ENCODE peak calls at places on chromosomes 5 and 9, in seven cellular contexts. One of them, this sample, is unnamed.

GRCh38 chr9:98173181-98173580 is 19.3 kb downstream of the CORO2A start:
- DNase-seq in cardiac muscle cell: no peak
- DNase-seq in T-helper 2 cell: no peak
- DNase-seq in CD4-positive, CD25-positive, alpha-beta regulatory T cell: no peak
- DNase-seq in AG04450: no peak
- DNase-seq in CD4-positive, alpha-beta memory T cell: no peak
- DNase-seq in HT-29: no peak
- DNase-seq in this sample: no peak

GRCh38 chr5:85293139-85293785 is 908.6 kb upstream of the EDIL3 start:
- DNase-seq in cardiac muscle cell: peak
- DNase-seq in T-helper 2 cell: no peak
- DNase-seq in CD4-positive, CD25-positive, alpha-beta regulatory T cell: no peak
- DNase-seq in AG04450: no peak
- DNase-seq in CD4-positive, alpha-beta memory T cell: no peak
- DNase-seq in HT-29: no peak
- DNase-seq in this sample: peak

GRCh38 chr9:124006448-124007156 is 5.0 kb upstream of the LHX2 start:
- DNase-seq in cardiac muscle cell: no peak
- DNase-seq in T-helper 2 cell: no peak
- DNase-seq in CD4-positive, CD25-positive, alpha-beta regulatory T cell: no peak
- DNase-seq in AG04450: no peak
- DNase-seq in CD4-positive, alpha-beta memory T cell: no peak
- DNase-seq in HT-29: no peak
- DNase-seq in this sample: no peak

GRCh38 chr9:121541256-121541655 is 41.6 kb upstream of the GGTA1 start:
- DNase-seq in cardiac muscle cell: no peak
- DNase-seq in T-helper 2 cell: no peak
- DNase-seq in CD4-positive, CD25-positive, alpha-beta regulatory T cell: no peak
- DNase-seq in AG04450: no peak
- DNase-seq in CD4-positive, alpha-beta memory T cell: no peak
- DNase-seq in HT-29: no peak
- DNase-seq in this sample: no peak

GRCh38 chr5:126471875-126472537 is 48.8 kb downstream of the GRAMD2B start:
- DNase-seq in cardiac muscle cell: no peak
- DNase-seq in T-helper 2 cell: no peak
- DNase-seq in CD4-positive, CD25-positive, alpha-beta regulatory T cell: no peak
- DNase-seq in AG04450: peak
- DNase-seq in CD4-positive, alpha-beta memory T cell: no peak
- DNase-seq in HT-29: no peak
- DNase-seq in this sample: no peak

GRCh38 chr5:103561670-103562069 is 919 bp downstream of the NUDT12 start:
- DNase-seq in cardiac muscle cell: no peak
- DNase-seq in T-helper 2 cell: no peak
- DNase-seq in CD4-positive, CD25-positive, alpha-beta regulatory T cell: no peak
- DNase-seq in AG04450: no peak
- DNase-seq in CD4-positive, alpha-beta memory T cell: no peak
- DNase-seq in HT-29: peak
- DNase-seq in this sample: peak

GRCh38 chr5:172410160-172410559 is 44.2 kb downstream of the SH3PXD2B start:
- DNase-seq in cardiac muscle cell: no peak
- DNase-seq in T-helper 2 cell: no peak
- DNase-seq in CD4-positive, CD25-positive, alpha-beta regulatory T cell: no peak
- DNase-seq in AG04450: no peak
- DNase-seq in CD4-positive, alpha-beta memory T cell: no peak
- DNase-seq in HT-29: no peak
- DNase-seq in this sample: no peak

GRCh38 chr5:40685191-40685590 is 5.5 kb downstream of the PTGER4 start:
- DNase-seq in cardiac muscle cell: no peak
- DNase-seq in T-helper 2 cell: peak
- DNase-seq in CD4-positive, CD25-positive, alpha-beta regulatory T cell: no peak
- DNase-seq in AG04450: no peak
- DNase-seq in CD4-positive, alpha-beta memory T cell: no peak
- DNase-seq in HT-29: no peak
- DNase-seq in this sample: no peak

GRCh38 chr5:2764581-2764980 is 13.1 kb upstream of the IRX2 start:
- DNase-seq in cardiac muscle cell: no peak
- DNase-seq in T-helper 2 cell: no peak
- DNase-seq in CD4-positive, CD25-positive, alpha-beta regulatory T cell: no peak
- DNase-seq in AG04450: no peak
- DNase-seq in CD4-positive, alpha-beta memory T cell: no peak
- DNase-seq in HT-29: no peak
- DNase-seq in this sample: no peak

GRCh38 chr9:136657975-136658848 is 4.5 kb upstream of the EGFL7 start:
- DNase-seq in cardiac muscle cell: no peak
- DNase-seq in T-helper 2 cell: no peak
- DNase-seq in CD4-positive, CD25-positive, alpha-beta regulatory T cell: no peak
- DNase-seq in AG04450: no peak
- DNase-seq in CD4-positive, alpha-beta memory T cell: no peak
- DNase-seq in HT-29: no peak
- DNase-seq in this sample: no peak

GRCh38 chr9:78577507-78577906 is 280.6 kb downstream of the PSAT1 start:
- DNase-seq in cardiac muscle cell: no peak
- DNase-seq in T-helper 2 cell: no peak
- DNase-seq in CD4-positive, CD25-positive, alpha-beta regulatory T cell: no peak
- DNase-seq in AG04450: no peak
- DNase-seq in CD4-positive, alpha-beta memory T cell: no peak
- DNase-seq in HT-29: no peak
- DNase-seq in this sample: no peak

GRCh38 chr5:124576848-124577409 is 169.5 kb downstream of the ZNF608 start:
- DNase-seq in cardiac muscle cell: no peak
- DNase-seq in T-helper 2 cell: peak
- DNase-seq in CD4-positive, CD25-positive, alpha-beta regulatory T cell: no peak
- DNase-seq in AG04450: no peak
- DNase-seq in CD4-positive, alpha-beta memory T cell: no peak
- DNase-seq in HT-29: no peak
- DNase-seq in this sample: no peak

GRCh38 chr5:138569759-138570158 is 5.4 kb downstream of the HSPA9 start:
- DNase-seq in cardiac muscle cell: no peak
- DNase-seq in T-helper 2 cell: no peak
- DNase-seq in CD4-positive, CD25-positive, alpha-beta regulatory T cell: no peak
- DNase-seq in AG04450: no peak
- DNase-seq in CD4-positive, alpha-beta memory T cell: no peak
- DNase-seq in HT-29: no peak
- DNase-seq in this sample: no peak

GRCh38 chr9:113580041-113580953 is 116.8 kb downstream of the RGS3 start:
- DNase-seq in cardiac muscle cell: no peak
- DNase-seq in T-helper 2 cell: peak
- DNase-seq in CD4-positive, CD25-positive, alpha-beta regulatory T cell: peak
- DNase-seq in AG04450: no peak
- DNase-seq in CD4-positive, alpha-beta memory T cell: peak
- DNase-seq in HT-29: peak
- DNase-seq in this sample: peak

GRCh38 chr5:76406014-76406413 is 2.9 kb downstream of the IQGAP2 start:
- DNase-seq in cardiac muscle cell: no peak
- DNase-seq in T-helper 2 cell: no peak
- DNase-seq in CD4-positive, CD25-positive, alpha-beta regulatory T cell: no peak
- DNase-seq in AG04450: no peak
- DNase-seq in CD4-positive, alpha-beta memory T cell: no peak
- DNase-seq in HT-29: no peak
- DNase-seq in this sample: no peak

GRCh38 chr9:121852646-121853616 is 201.5 kb downstream of the DAB2IP start:
- DNase-seq in cardiac muscle cell: no peak
- DNase-seq in T-helper 2 cell: no peak
- DNase-seq in CD4-positive, CD25-positive, alpha-beta regulatory T cell: no peak
- DNase-seq in AG04450: no peak
- DNase-seq in CD4-positive, alpha-beta memory T cell: no peak
- DNase-seq in HT-29: no peak
- DNase-seq in this sample: no peak

GRCh38 chr9:32345243-32345642 is 39.2 kb upstream of the ACO1 start:
- DNase-seq in cardiac muscle cell: no peak
- DNase-seq in T-helper 2 cell: no peak
- DNase-seq in CD4-positive, CD25-positive, alpha-beta regulatory T cell: no peak
- DNase-seq in AG04450: no peak
- DNase-seq in CD4-positive, alpha-beta memory T cell: no peak
- DNase-seq in HT-29: no peak
- DNase-seq in this sample: no peak

GRCh38 chr5:51488803-51489642 is 105.8 kb downstream of the ISL1 start:
- DNase-seq in cardiac muscle cell: no peak
- DNase-seq in T-helper 2 cell: no peak
- DNase-seq in CD4-positive, CD25-positive, alpha-beta regulatory T cell: no peak
- DNase-seq in AG04450: no peak
- DNase-seq in CD4-positive, alpha-beta memory T cell: no peak
- DNase-seq in HT-29: no peak
- DNase-seq in this sample: no peak

GRCh38 chr5:114237766-114238165 is 124.1 kb upstream of the KCNN2 start:
- DNase-seq in cardiac muscle cell: no peak
- DNase-seq in T-helper 2 cell: peak
- DNase-seq in CD4-positive, CD25-positive, alpha-beta regulatory T cell: no peak
- DNase-seq in AG04450: peak
- DNase-seq in CD4-positive, alpha-beta memory T cell: no peak
- DNase-seq in HT-29: peak
- DNase-seq in this sample: peak

GRCh38 chr9:84819446-84819845 is 149.9 kb downstream of the NTRK2 start:
- DNase-seq in cardiac muscle cell: peak
- DNase-seq in T-helper 2 cell: no peak
- DNase-seq in CD4-positive, CD25-positive, alpha-beta regulatory T cell: no peak
- DNase-seq in AG04450: no peak
- DNase-seq in CD4-positive, alpha-beta memory T cell: no peak
- DNase-seq in HT-29: no peak
- DNase-seq in this sample: peak

GRCh38 chr5:140827704-140828401 is at the start of gene PCDHA6:
- DNase-seq in cardiac muscle cell: peak
- DNase-seq in T-helper 2 cell: no peak
- DNase-seq in CD4-positive, CD25-positive, alpha-beta regulatory T cell: no peak
- DNase-seq in AG04450: no peak
- DNase-seq in CD4-positive, alpha-beta memory T cell: no peak
- DNase-seq in HT-29: no peak
- DNase-seq in this sample: no peak

GRCh38 chr5:142316051-142316450 is 8.8 kb downstream of the SPRY4 start:
- DNase-seq in cardiac muscle cell: peak
- DNase-seq in T-helper 2 cell: peak
- DNase-seq in CD4-positive, CD25-positive, alpha-beta regulatory T cell: no peak
- DNase-seq in AG04450: no peak
- DNase-seq in CD4-positive, alpha-beta memory T cell: peak
- DNase-seq in HT-29: no peak
- DNase-seq in this sample: no peak

GRCh38 chr5:683619-684481 is 9.3 kb downstream of the TPPP start:
- DNase-seq in cardiac muscle cell: no peak
- DNase-seq in T-helper 2 cell: no peak
- DNase-seq in CD4-positive, CD25-positive, alpha-beta regulatory T cell: no peak
- DNase-seq in AG04450: no peak
- DNase-seq in CD4-positive, alpha-beta memory T cell: no peak
- DNase-seq in HT-29: no peak
- DNase-seq in this sample: no peak

GRCh38 chr9:72315089-72315509 is 49.9 kb downstream of the ZFAND5 start:
- DNase-seq in cardiac muscle cell: peak
- DNase-seq in T-helper 2 cell: no peak
- DNase-seq in CD4-positive, CD25-positive, alpha-beta regulatory T cell: no peak
- DNase-seq in AG04450: no peak
- DNase-seq in CD4-positive, alpha-beta memory T cell: no peak
- DNase-seq in HT-29: peak
- DNase-seq in this sample: no peak

GRCh38 chr9:112046181-112046580 is 128.9 kb downstream of the SUSD1 start:
- DNase-seq in cardiac muscle cell: no peak
- DNase-seq in T-helper 2 cell: no peak
- DNase-seq in CD4-positive, CD25-positive, alpha-beta regulatory T cell: no peak
- DNase-seq in AG04450: no peak
- DNase-seq in CD4-positive, alpha-beta memory T cell: no peak
- DNase-seq in HT-29: no peak
- DNase-seq in this sample: no peak

GRCh38 chr9:98906273-98907040 is 37.2 kb upstream of the COL15A1 start:
- DNase-seq in cardiac muscle cell: no peak
- DNase-seq in T-helper 2 cell: no peak
- DNase-seq in CD4-positive, CD25-positive, alpha-beta regulatory T cell: no peak
- DNase-seq in AG04450: no peak
- DNase-seq in CD4-positive, alpha-beta memory T cell: no peak
- DNase-seq in HT-29: no peak
- DNase-seq in this sample: no peak

GRCh38 chr5:42498000-42498399 is 74.8 kb downstream of the GHR start:
- DNase-seq in cardiac muscle cell: no peak
- DNase-seq in T-helper 2 cell: no peak
- DNase-seq in CD4-positive, CD25-positive, alpha-beta regulatory T cell: no peak
- DNase-seq in AG04450: no peak
- DNase-seq in CD4-positive, alpha-beta memory T cell: no peak
- DNase-seq in HT-29: no peak
- DNase-seq in this sample: no peak

GRCh38 chr5:1311443-1312055 is 16.7 kb upstream of the TERT start:
- DNase-seq in cardiac muscle cell: no peak
- DNase-seq in T-helper 2 cell: no peak
- DNase-seq in CD4-positive, CD25-positive, alpha-beta regulatory T cell: no peak
- DNase-seq in AG04450: no peak
- DNase-seq in CD4-positive, alpha-beta memory T cell: no peak
- DNase-seq in HT-29: no peak
- DNase-seq in this sample: no peak